ENCODE peak calls at places on chromosomes 1 and 21, in six cellular contexts. S, F, L, W, I and Q are unnamed samples. For H3K27me3, the result is how much of the 10 kb centered on the place peaks cover.

GRCh38 chr21:14403681-14404318 is 20.9 kb upstream of the HSPA13 start:
- DNase-seq in I (no peak), L (no peak), F (no peak), W (no peak), S (peak), Q (peak)

GRCh38 chr21:36104306-36105300 is 30.3 kb upstream of the CBR3 start:
- DNase-seq in W (peak), S (peak), F (no peak), I (peak), L (no peak), Q (peak)

GRCh38 chr1:98260839-98261238 is 340.0 kb upstream of the DPYD start:
- DNase-seq in F (no peak), W (no peak), S (no peak), I (no peak), L (no peak), Q (no peak)

GRCh38 chr1:27332536-27333281 is 9.1 kb upstream of the SYTL1 start:
- DNase-seq in W (peak), F (no peak), I (peak), L (no peak), S (peak), Q (peak)

GRCh38 chr1:35855016-35855700 is 27.9 kb upstream of the AGO1 start:
- DNase-seq in W (no peak), L (no peak), S (no peak), I (no peak), F (no peak), Q (no peak)

GRCh38 chr1:79041666-79042065 is 35.1 kb upstream of the ADGRL4 start:
- DNase-seq in L (no peak), I (no peak), F (no peak), S (no peak), W (no peak), Q (no peak)

GRCh38 chr1:43653339-43653738 is 3.4 kb downstream of the KDM4A start:
- DNase-seq in F (no peak), I (no peak), L (no peak), W (no peak), S (no peak), Q (no peak)

GRCh38 chr1:9400425-9401079 is 107.9 kb downstream of the SPSB1 start:
- DNase-seq in W (no peak), I (no peak), F (no peak), S (peak), L (no peak), Q (no peak)

GRCh38 chr1:9293241-9293511 is 482 bp downstream of the SPSB1 start:
- DNase-seq in I (no peak), L (no peak), S (no peak), F (no peak), W (no peak), Q (no peak)

GRCh38 chr1:101290119-101290921 is 53.5 kb downstream of the S1PR1 start:
- DNase-seq in I (no peak), F (no peak), S (no peak), W (no peak), L (no peak), Q (peak)

GRCh38 chr1:240941706-240942370 is 329.9 kb upstream of the GREM2 start:
- DNase-seq in L (no peak), W (no peak), I (no peak), F (no peak), S (no peak), Q (no peak)

GRCh38 chr21:45081636-45082035 is 7.3 kb downstream of the ADARB1 start:
- DNase-seq in S (no peak), L (no peak), I (no peak), W (no peak), F (no peak), Q (no peak)
- H3K27me3 ChIP-seq in S (under half), L (under half), I (under half), W (under half), F (under half), Q (under half)

GRCh38 chr1:2022063-2022770 is 3.1 kb downstream of the GABRD start:
- DNase-seq in F (no peak), S (no peak), W (no peak), I (no peak), L (no peak), Q (no peak)
- H3K27me3 ChIP-seq in F (half or more), S (under half), W (half or more), I (half or more), L (under half), Q (under half)

DNA sequence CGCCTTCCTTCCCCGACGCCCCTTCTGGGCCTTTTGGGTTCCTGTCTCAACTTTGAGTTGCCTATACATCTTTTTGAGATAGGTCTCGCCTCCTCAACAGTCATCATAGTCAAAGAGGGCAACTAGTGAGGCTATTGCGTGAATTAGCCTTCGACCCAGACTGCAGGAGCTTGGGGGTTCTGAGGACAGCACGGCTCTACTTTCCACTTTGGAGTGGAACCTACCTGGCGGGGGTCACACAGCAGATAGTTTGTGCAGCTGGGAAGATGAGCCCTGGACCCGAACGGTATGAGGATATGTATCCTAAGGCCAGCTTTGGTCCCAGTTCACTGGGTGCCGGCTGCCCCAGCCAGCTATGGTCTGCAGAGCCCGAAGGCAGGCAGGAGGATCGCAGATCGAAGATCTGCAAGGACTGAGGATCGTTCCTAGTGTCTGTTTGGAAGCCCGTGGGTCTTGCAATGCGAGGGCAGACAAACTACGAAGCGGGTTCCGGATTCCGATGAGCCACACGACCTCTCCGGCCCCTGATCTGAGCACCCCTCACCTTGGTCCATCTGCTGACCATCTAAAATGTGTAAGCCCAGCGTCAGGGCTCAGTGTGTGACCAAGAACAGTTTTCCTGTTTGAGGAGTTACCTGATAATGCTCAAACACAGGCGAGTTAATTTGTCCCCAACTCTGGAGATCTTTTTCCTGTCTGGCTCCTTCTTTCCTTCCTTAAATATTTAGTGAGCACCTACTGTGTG is 8.2 kb downstream of the FOXD2 start:
- DNase-seq in S (no peak), W (no peak), I (no peak), F (no peak), L (no peak), Q (no peak)
- H3K27me3 ChIP-seq in S (half or more), W (half or more), I (half or more), F (half or more), L (under half), Q (half or more)

GRCh38 chr1:86938450-86938849 is 24.0 kb downstream of the HS2ST1 start:
- DNase-seq in I (no peak), W (no peak), L (no peak), S (no peak), F (no peak), Q (no peak)
- H3K27me3 ChIP-seq in I (under half), W (under half), L (under half), S (under half), F (under half), Q (under half)

DNA sequence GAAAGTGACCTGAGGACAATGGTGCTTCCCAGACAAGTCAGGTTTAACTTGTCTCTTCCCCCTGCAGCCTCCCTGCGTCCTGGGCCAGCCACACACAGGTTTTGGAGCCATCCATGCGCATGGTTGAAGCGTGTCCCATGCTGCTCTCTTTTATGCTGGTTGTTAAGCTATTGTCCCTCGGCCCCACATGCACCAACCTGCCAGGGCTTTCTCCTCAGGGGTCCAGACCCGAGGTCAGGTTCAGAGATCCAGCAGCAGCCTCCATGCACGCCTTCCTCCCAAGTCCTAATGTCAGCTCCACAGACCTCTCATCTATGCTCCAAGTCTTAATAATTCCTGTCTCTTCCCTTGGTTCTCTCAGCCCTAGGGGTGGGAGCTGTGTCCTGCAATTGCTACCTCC is 1.6 kb downstream of the ABCA4 start:
- DNase-seq in I (no peak), L (no peak), F (no peak), W (peak), S (no peak), Q (no peak)
- H3K27me3 ChIP-seq in I (under half), L (under half), F (under half), W (under half), S (under half), Q (under half)

DNA sequence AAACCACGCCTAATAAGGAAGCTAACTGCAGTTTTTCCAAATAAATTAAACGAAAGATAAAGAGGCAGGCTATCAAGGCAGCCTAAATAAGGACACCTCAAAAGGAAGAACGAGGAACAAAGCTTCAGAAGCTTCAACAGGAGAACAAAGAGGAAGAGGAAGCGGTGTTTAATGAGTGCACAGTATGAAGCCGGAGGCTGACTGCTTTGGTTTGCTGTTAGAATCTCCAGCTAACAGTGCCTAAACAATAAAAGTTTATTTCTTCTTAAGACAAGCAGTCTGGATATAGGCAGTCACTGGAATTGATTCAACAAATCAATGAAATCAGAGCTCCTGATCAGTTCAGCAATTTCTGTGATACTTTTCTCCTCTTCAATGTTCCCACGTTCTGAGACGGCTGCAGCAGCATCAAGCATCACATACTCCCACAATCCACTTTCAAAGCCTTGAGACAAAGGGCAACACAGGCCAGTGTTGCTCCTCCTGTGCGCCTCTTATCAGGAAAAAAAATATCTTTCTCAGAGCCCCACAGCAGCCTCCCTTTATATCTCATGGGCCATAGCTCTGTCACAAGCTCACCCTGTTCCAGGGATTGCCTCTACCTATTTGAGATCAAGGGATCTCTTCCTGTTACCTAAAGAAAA is 365.6 kb upstream of the ST6GALNAC5 start:
- DNase-seq in F (no peak), I (no peak), W (no peak), L (no peak), S (peak), Q (no peak)
- H3K27me3 ChIP-seq in F (under half), I (under half), W (under half), L (under half), S (under half), Q (under half)